ENCODE peak calls at places on chromosomes 7 and 10, in eight cellular contexts. R is ELF-1; Y is amygdala; A is ovary; E is iris pigment epithelial cell; F is activated naive CD8-positive, alpha-beta T cell treated with anti-CD3 and anti-CD28 coated beads for 36 hours; V is esophagus squamous epithelium; N is AG04450. Q is an unnamed sample.

GRCh38 chr10:32376780-32377179 is 29.8 kb upstream of the EPC1 start:
- DNase-seq in R (no peak), Y (no peak), A (no peak), E (no peak), F (no peak), V (no peak), N (no peak), Q (no peak)

GRCh38 chr7:32479574-32480200 is 10.5 kb downstream of the LSM5 start:
- DNase-seq in R (peak; percentile 43), Y (no peak), A (no peak), E (peak; percentile 61), F (no peak), V (no peak), N (peak; percentile 43), Q (peak; percentile 75)

GRCh38 chr7:111732923-111733322 is 170.6 kb upstream of the IMMP2L start:
- DNase-seq in R (no peak), Y (no peak), A (no peak), E (no peak), F (no peak), V (no peak), N (no peak), Q (no peak)

GRCh38 chr7:111138196-111138569 is 47.3 kb downstream of the LRRN3 start:
- DNase-seq in R (peak; percentile 22), Y (no peak), A (no peak), E (peak; percentile 44), F (peak; percentile 70), V (no peak), N (no peak), Q (no peak)

GRCh38 chr10:49678827-49679479 is 498 bp upstream of the C10orf53 start:
- DNase-seq in R (no peak), Y (no peak), A (no peak), E (no peak), F (no peak), V (no peak), N (no peak), Q (no peak)

GRCh38 chr7:73770860-73771665 is 993 bp upstream of the CLDN3 start:
- DNase-seq in R (peak; percentile 63), Y (no peak), A (no peak), E (no peak), F (no peak), V (no peak), N (no peak), Q (no peak)

GRCh38 chr10:8159628-8160165 is 105.2 kb downstream of the GATA3 start:
- DNase-seq in R (no peak), Y (no peak), A (no peak), E (no peak), F (no peak), V (no peak), N (no peak), Q (no peak)

GRCh38 chr10:32713560-32713959 is 244.5 kb downstream of the ITGB1 start:
- DNase-seq in R (no peak), Y (no peak), A (no peak), E (peak; percentile 1), F (no peak), V (no peak), N (no peak), Q (no peak)

GRCh38 chr7:5872326-5872725 is 8.3 kb upstream of the OCM start:
- DNase-seq in R (no peak), Y (no peak), A (no peak), E (peak; percentile 21), F (no peak), V (no peak), N (no peak), Q (no peak)

GRCh38 chr10:83516788-83517187 is 622.5 kb upstream of the GHITM start:
- DNase-seq in R (no peak), Y (no peak), A (no peak), E (no peak), F (no peak), V (no peak), N (no peak), Q (peak; percentile 24)

GRCh38 chr7:90625562-90625961 is 29.4 kb downstream of the CDK14 start:
- DNase-seq in R (peak; percentile 63), Y (no peak), A (peak; percentile 68), E (peak; percentile 52), F (no peak), V (no peak), N (peak; percentile 16), Q (peak; percentile 91)

GRCh38 chr10:15237351-15237750 is 68.9 kb upstream of the NMT2 start:
- DNase-seq in R (no peak), Y (no peak), A (no peak), E (peak; percentile 40), F (no peak), V (no peak), N (peak; percentile 16), Q (no peak)

GRCh38 chr7:145919712-145920111 is 196.9 kb upstream of the CNTNAP2 start:
- DNase-seq in R (no peak), Y (no peak), A (no peak), E (no peak), F (no peak), V (no peak), N (no peak), Q (no peak)

GRCh38 chr10:47361293-47361692 is 13.1 kb downstream of the RBP3 start:
- DNase-seq in R (peak; percentile 82), Y (peak; percentile 14), A (no peak), E (peak; percentile 35), F (peak; percentile 26), V (no peak), N (no peak), Q (no peak)

GRCh38 chr7:45236666-45237065 is 79.1 kb downstream of the RAMP3 start:
- DNase-seq in R (no peak), Y (no peak), A (no peak), E (peak; percentile 57), F (no peak), V (no peak), N (no peak), Q (no peak)

GRCh38 chr7:131090866-131091692 is 236.6 kb upstream of the MKLN1 start:
- DNase-seq in R (peak; percentile 34), Y (no peak), A (no peak), E (no peak), F (no peak), V (no peak), N (no peak), Q (no peak)

GRCh38 chr10:37146443-37146842 is 21.0 kb downstream of the ANKRD30A start:
- DNase-seq in R (peak; percentile 3), Y (no peak), A (no peak), E (no peak), F (no peak), V (no peak), N (no peak), Q (no peak)

GRCh38 chr10:97362310-97363033 is 27.9 kb upstream of the FRAT2 start:
- DNase-seq in R (peak; percentile 44), Y (no peak), A (no peak), E (no peak), F (no peak), V (no peak), N (no peak), Q (no peak)

GRCh38 chr10:123149568-123150228 is 1.8 kb downstream of the HMX2 start:
- DNase-seq in R (peak; percentile 73), Y (no peak), A (no peak), E (peak; percentile 53), F (peak; percentile 58), V (no peak), N (no peak), Q (no peak)

GRCh38 chr10:7756360-7756992 is 31.3 kb downstream of the KIN start:
- DNase-seq in R (peak; percentile 11), Y (no peak), A (no peak), E (peak; percentile 35), F (peak; percentile 12), V (no peak), N (no peak), Q (no peak)

GRCh38 chr10:12097791-12098190 is 29.0 kb downstream of the DHTKD1 start:
- DNase-seq in R (no peak), Y (no peak), A (no peak), E (peak; percentile 59), F (no peak), V (no peak), N (no peak), Q (peak; percentile 19)

GRCh38 chr10:48792121-48792520 is 107.4 kb downstream of the WDFY4 start:
- DNase-seq in R (no peak), Y (no peak), A (no peak), E (no peak), F (no peak), V (no peak), N (no peak), Q (no peak)

GRCh38 chr7:151851160-151851751 is 25.7 kb downstream of the PRKAG2 start:
- DNase-seq in R (peak; percentile 45), Y (no peak), A (no peak), E (no peak), F (peak; percentile 49), V (no peak), N (no peak), Q (no peak)

GRCh38 chr7:64883113-64883905 is 19.8 kb upstream of the ZNF273 start:
- DNase-seq in R (no peak), Y (no peak), A (no peak), E (no peak), F (no peak), V (no peak), N (no peak), Q (no peak)

Q was measured in NCI-H2171.